ENCODE peak calls at places on chromosomes 5 and 9, in five cellular contexts. One of them, this sample, is unnamed.

GRCh38 chr5:81310402-81311063 is 9.1 kb downstream of the ZCCHC9 start:
- DNase-seq in AG09309: no peak
- DNase-seq in stimulated activated CD4-positive, alpha-beta T cell treated with anti-CD3 and anti-CD28 coated beads, TNF-alpha, amount 100 ng/mL, for 1 hour: no peak
- DNase-seq in stimulated activated CD8-positive, alpha-beta memory T cell treated with anti-CD3 and anti-CD28 coated beads, Interleukin-7, amount 100 ng/mL, for 1 hour: no peak
- DNase-seq in pons: no peak
- DNase-seq in this sample: no peak

GRCh38 chr5:15492545-15492944 is 7.4 kb upstream of the FBXL7 start:
- DNase-seq in AG09309: no peak
- DNase-seq in stimulated activated CD4-positive, alpha-beta T cell treated with anti-CD3 and anti-CD28 coated beads, TNF-alpha, amount 100 ng/mL, for 1 hour: no peak
- DNase-seq in stimulated activated CD8-positive, alpha-beta memory T cell treated with anti-CD3 and anti-CD28 coated beads, Interleukin-7, amount 100 ng/mL, for 1 hour: no peak
- DNase-seq in pons: no peak
- DNase-seq in this sample: no peak

GRCh38 chr9:110969971-110970381 is 68.3 kb downstream of the LPAR1 start:
- DNase-seq in AG09309: peak; percentile 92
- DNase-seq in stimulated activated CD4-positive, alpha-beta T cell treated with anti-CD3 and anti-CD28 coated beads, TNF-alpha, amount 100 ng/mL, for 1 hour: no peak
- DNase-seq in stimulated activated CD8-positive, alpha-beta memory T cell treated with anti-CD3 and anti-CD28 coated beads, Interleukin-7, amount 100 ng/mL, for 1 hour: no peak
- DNase-seq in pons: no peak
- DNase-seq in this sample: no peak

GRCh38 chr5:109412981-109413402 is 3.2 kb upstream of the PJA2 start:
- DNase-seq in AG09309: no peak
- DNase-seq in stimulated activated CD4-positive, alpha-beta T cell treated with anti-CD3 and anti-CD28 coated beads, TNF-alpha, amount 100 ng/mL, for 1 hour: no peak
- DNase-seq in stimulated activated CD8-positive, alpha-beta memory T cell treated with anti-CD3 and anti-CD28 coated beads, Interleukin-7, amount 100 ng/mL, for 1 hour: no peak
- DNase-seq in pons: peak; percentile 69
- DNase-seq in this sample: no peak

GRCh38 chr9:76927540-76928240 is 21.8 kb upstream of the PRUNE2 start:
- DNase-seq in AG09309: no peak
- DNase-seq in stimulated activated CD4-positive, alpha-beta T cell treated with anti-CD3 and anti-CD28 coated beads, TNF-alpha, amount 100 ng/mL, for 1 hour: no peak
- DNase-seq in stimulated activated CD8-positive, alpha-beta memory T cell treated with anti-CD3 and anti-CD28 coated beads, Interleukin-7, amount 100 ng/mL, for 1 hour: no peak
- DNase-seq in pons: no peak
- DNase-seq in this sample: no peak

GRCh38 chr5:150255659-150256415 is 33.7 kb downstream of the CAMK2A start:
- DNase-seq in AG09309: no peak
- DNase-seq in stimulated activated CD4-positive, alpha-beta T cell treated with anti-CD3 and anti-CD28 coated beads, TNF-alpha, amount 100 ng/mL, for 1 hour: no peak
- DNase-seq in stimulated activated CD8-positive, alpha-beta memory T cell treated with anti-CD3 and anti-CD28 coated beads, Interleukin-7, amount 100 ng/mL, for 1 hour: no peak
- DNase-seq in pons: no peak
- DNase-seq in this sample: no peak

GRCh38 chr5:1779021-1779680 is 20.5 kb downstream of the MRPL36 start:
- DNase-seq in AG09309: no peak
- DNase-seq in stimulated activated CD4-positive, alpha-beta T cell treated with anti-CD3 and anti-CD28 coated beads, TNF-alpha, amount 100 ng/mL, for 1 hour: no peak
- DNase-seq in stimulated activated CD8-positive, alpha-beta memory T cell treated with anti-CD3 and anti-CD28 coated beads, Interleukin-7, amount 100 ng/mL, for 1 hour: no peak
- DNase-seq in pons: no peak
- DNase-seq in this sample: no peak

GRCh38 chr5:65923339-65923738 is 3.0 kb upstream of the ERBIN start:
- DNase-seq in AG09309: no peak
- DNase-seq in stimulated activated CD4-positive, alpha-beta T cell treated with anti-CD3 and anti-CD28 coated beads, TNF-alpha, amount 100 ng/mL, for 1 hour: no peak
- DNase-seq in stimulated activated CD8-positive, alpha-beta memory T cell treated with anti-CD3 and anti-CD28 coated beads, Interleukin-7, amount 100 ng/mL, for 1 hour: no peak
- DNase-seq in pons: no peak
- DNase-seq in this sample: no peak

GRCh38 chr5:100647461-100648230 is 112.5 kb downstream of the FAM174A start:
- DNase-seq in AG09309: no peak
- DNase-seq in stimulated activated CD4-positive, alpha-beta T cell treated with anti-CD3 and anti-CD28 coated beads, TNF-alpha, amount 100 ng/mL, for 1 hour: no peak
- DNase-seq in stimulated activated CD8-positive, alpha-beta memory T cell treated with anti-CD3 and anti-CD28 coated beads, Interleukin-7, amount 100 ng/mL, for 1 hour: no peak
- DNase-seq in pons: peak; percentile 14
- DNase-seq in this sample: no peak

GRCh38 chr9:72305102-72305546 is 59.9 kb downstream of the ZFAND5 start:
- DNase-seq in AG09309: no peak
- DNase-seq in stimulated activated CD4-positive, alpha-beta T cell treated with anti-CD3 and anti-CD28 coated beads, TNF-alpha, amount 100 ng/mL, for 1 hour: no peak
- DNase-seq in stimulated activated CD8-positive, alpha-beta memory T cell treated with anti-CD3 and anti-CD28 coated beads, Interleukin-7, amount 100 ng/mL, for 1 hour: no peak
- DNase-seq in pons: peak; percentile 91
- DNase-seq in this sample: peak; percentile 16

GRCh38 chr5:169803077-169803981 is 166.3 kb downstream of the DOCK2 start:
- DNase-seq in AG09309: peak; percentile 97
- DNase-seq in stimulated activated CD4-positive, alpha-beta T cell treated with anti-CD3 and anti-CD28 coated beads, TNF-alpha, amount 100 ng/mL, for 1 hour: no peak
- DNase-seq in stimulated activated CD8-positive, alpha-beta memory T cell treated with anti-CD3 and anti-CD28 coated beads, Interleukin-7, amount 100 ng/mL, for 1 hour: no peak
- DNase-seq in pons: no peak
- DNase-seq in this sample: peak; percentile 57

GRCh38 chr5:72210913-72211670 is 103.8 kb downstream of the MAP1B start:
- DNase-seq in AG09309: peak; percentile 34
- DNase-seq in stimulated activated CD4-positive, alpha-beta T cell treated with anti-CD3 and anti-CD28 coated beads, TNF-alpha, amount 100 ng/mL, for 1 hour: no peak
- DNase-seq in stimulated activated CD8-positive, alpha-beta memory T cell treated with anti-CD3 and anti-CD28 coated beads, Interleukin-7, amount 100 ng/mL, for 1 hour: no peak
- DNase-seq in pons: peak; percentile 34
- DNase-seq in this sample: no peak

GRCh38 chr5:151092750-151093149 is 11.9 kb upstream of the TNIP1 start:
- DNase-seq in AG09309: peak; percentile 62
- DNase-seq in stimulated activated CD4-positive, alpha-beta T cell treated with anti-CD3 and anti-CD28 coated beads, TNF-alpha, amount 100 ng/mL, for 1 hour: no peak
- DNase-seq in stimulated activated CD8-positive, alpha-beta memory T cell treated with anti-CD3 and anti-CD28 coated beads, Interleukin-7, amount 100 ng/mL, for 1 hour: no peak
- DNase-seq in pons: no peak
- DNase-seq in this sample: no peak

GRCh38 chr5:4188704-4189103 is 593.1 kb downstream of the IRX1 start:
- DNase-seq in AG09309: no peak
- DNase-seq in stimulated activated CD4-positive, alpha-beta T cell treated with anti-CD3 and anti-CD28 coated beads, TNF-alpha, amount 100 ng/mL, for 1 hour: no peak
- DNase-seq in stimulated activated CD8-positive, alpha-beta memory T cell treated with anti-CD3 and anti-CD28 coated beads, Interleukin-7, amount 100 ng/mL, for 1 hour: no peak
- DNase-seq in pons: no peak
- DNase-seq in this sample: no peak

GRCh38 chr5:82599030-82599429 is 320.9 kb upstream of the RPS23 start:
- DNase-seq in AG09309: no peak
- DNase-seq in stimulated activated CD4-positive, alpha-beta T cell treated with anti-CD3 and anti-CD28 coated beads, TNF-alpha, amount 100 ng/mL, for 1 hour: no peak
- DNase-seq in stimulated activated CD8-positive, alpha-beta memory T cell treated with anti-CD3 and anti-CD28 coated beads, Interleukin-7, amount 100 ng/mL, for 1 hour: no peak
- DNase-seq in pons: no peak
- DNase-seq in this sample: no peak

GRCh38 chr9:4581031-4581760 is 80.9 kb upstream of the PLPP6 start:
- DNase-seq in AG09309: no peak
- DNase-seq in stimulated activated CD4-positive, alpha-beta T cell treated with anti-CD3 and anti-CD28 coated beads, TNF-alpha, amount 100 ng/mL, for 1 hour: no peak
- DNase-seq in stimulated activated CD8-positive, alpha-beta memory T cell treated with anti-CD3 and anti-CD28 coated beads, Interleukin-7, amount 100 ng/mL, for 1 hour: no peak
- DNase-seq in pons: no peak
- DNase-seq in this sample: no peak

GRCh38 chr5:150318613-150319483 is 16.1 kb upstream of the ARSI start:
- DNase-seq in AG09309: no peak
- DNase-seq in stimulated activated CD4-positive, alpha-beta T cell treated with anti-CD3 and anti-CD28 coated beads, TNF-alpha, amount 100 ng/mL, for 1 hour: no peak
- DNase-seq in stimulated activated CD8-positive, alpha-beta memory T cell treated with anti-CD3 and anti-CD28 coated beads, Interleukin-7, amount 100 ng/mL, for 1 hour: no peak
- DNase-seq in pons: no peak
- DNase-seq in this sample: peak; percentile 19

GRCh38 chr5:103475629-103476240 is 86.9 kb downstream of the NUDT12 start:
- DNase-seq in AG09309: no peak
- DNase-seq in stimulated activated CD4-positive, alpha-beta T cell treated with anti-CD3 and anti-CD28 coated beads, TNF-alpha, amount 100 ng/mL, for 1 hour: no peak
- DNase-seq in stimulated activated CD8-positive, alpha-beta memory T cell treated with anti-CD3 and anti-CD28 coated beads, Interleukin-7, amount 100 ng/mL, for 1 hour: no peak
- DNase-seq in pons: peak; percentile 75
- DNase-seq in this sample: peak; percentile 27

GRCh38 chr5:53890490-53890889 is 330.1 kb downstream of the NDUFS4 start:
- DNase-seq in AG09309: no peak
- DNase-seq in stimulated activated CD4-positive, alpha-beta T cell treated with anti-CD3 and anti-CD28 coated beads, TNF-alpha, amount 100 ng/mL, for 1 hour: no peak
- DNase-seq in stimulated activated CD8-positive, alpha-beta memory T cell treated with anti-CD3 and anti-CD28 coated beads, Interleukin-7, amount 100 ng/mL, for 1 hour: no peak
- DNase-seq in pons: no peak
- DNase-seq in this sample: no peak

GRCh38 chr5:91224459-91224858 is 158.7 kb downstream of the ARRDC3 start:
- DNase-seq in AG09309: no peak
- DNase-seq in stimulated activated CD4-positive, alpha-beta T cell treated with anti-CD3 and anti-CD28 coated beads, TNF-alpha, amount 100 ng/mL, for 1 hour: no peak
- DNase-seq in stimulated activated CD8-positive, alpha-beta memory T cell treated with anti-CD3 and anti-CD28 coated beads, Interleukin-7, amount 100 ng/mL, for 1 hour: no peak
- DNase-seq in pons: no peak
- DNase-seq in this sample: no peak

GRCh38 chr5:55226934-55227737 is at the start of gene MCIDAS:
- DNase-seq in AG09309: no peak
- DNase-seq in stimulated activated CD4-positive, alpha-beta T cell treated with anti-CD3 and anti-CD28 coated beads, TNF-alpha, amount 100 ng/mL, for 1 hour: no peak
- DNase-seq in stimulated activated CD8-positive, alpha-beta memory T cell treated with anti-CD3 and anti-CD28 coated beads, Interleukin-7, amount 100 ng/mL, for 1 hour: no peak
- DNase-seq in pons: no peak
- DNase-seq in this sample: peak; percentile 91

GRCh38 chr9:928363-929042 is 48.0 kb upstream of the DMRT3 start:
- DNase-seq in AG09309: no peak
- DNase-seq in stimulated activated CD4-positive, alpha-beta T cell treated with anti-CD3 and anti-CD28 coated beads, TNF-alpha, amount 100 ng/mL, for 1 hour: no peak
- DNase-seq in stimulated activated CD8-positive, alpha-beta memory T cell treated with anti-CD3 and anti-CD28 coated beads, Interleukin-7, amount 100 ng/mL, for 1 hour: no peak
- DNase-seq in pons: no peak
- DNase-seq in this sample: peak; percentile 14

GRCh38 chr9:38621434-38622082 is 1.2 kb upstream of the ANKRD18A start:
- DNase-seq in AG09309: no peak
- DNase-seq in stimulated activated CD4-positive, alpha-beta T cell treated with anti-CD3 and anti-CD28 coated beads, TNF-alpha, amount 100 ng/mL, for 1 hour: no peak
- DNase-seq in stimulated activated CD8-positive, alpha-beta memory T cell treated with anti-CD3 and anti-CD28 coated beads, Interleukin-7, amount 100 ng/mL, for 1 hour: no peak
- DNase-seq in pons: no peak
- DNase-seq in this sample: no peak

GRCh38 chr9:82363666-82364065 is 375.1 kb downstream of the SPATA31D1 start:
- DNase-seq in AG09309: no peak
- DNase-seq in stimulated activated CD4-positive, alpha-beta T cell treated with anti-CD3 and anti-CD28 coated beads, TNF-alpha, amount 100 ng/mL, for 1 hour: no peak
- DNase-seq in stimulated activated CD8-positive, alpha-beta memory T cell treated with anti-CD3 and anti-CD28 coated beads, Interleukin-7, amount 100 ng/mL, for 1 hour: no peak
- DNase-seq in pons: no peak
- DNase-seq in this sample: no peak

GRCh38 chr5:143275871-143276363 is 127.6 kb downstream of the NR3C1 start:
- DNase-seq in AG09309: no peak
- DNase-seq in stimulated activated CD4-positive, alpha-beta T cell treated with anti-CD3 and anti-CD28 coated beads, TNF-alpha, amount 100 ng/mL, for 1 hour: no peak
- DNase-seq in stimulated activated CD8-positive, alpha-beta memory T cell treated with anti-CD3 and anti-CD28 coated beads, Interleukin-7, amount 100 ng/mL, for 1 hour: no peak
- DNase-seq in pons: no peak
- DNase-seq in this sample: no peak

GRCh38 chr9:135588886-135589595 is 27.5 kb downstream of the PAEP start:
- DNase-seq in AG09309: no peak
- DNase-seq in stimulated activated CD4-positive, alpha-beta T cell treated with anti-CD3 and anti-CD28 coated beads, TNF-alpha, amount 100 ng/mL, for 1 hour: no peak
- DNase-seq in stimulated activated CD8-positive, alpha-beta memory T cell treated with anti-CD3 and anti-CD28 coated beads, Interleukin-7, amount 100 ng/mL, for 1 hour: no peak
- DNase-seq in pons: no peak
- DNase-seq in this sample: no peak

GRCh38 chr5:11903614-11904269 is 504 bp downstream of the CTNND2 start:
- DNase-seq in AG09309: no peak
- DNase-seq in stimulated activated CD4-positive, alpha-beta T cell treated with anti-CD3 and anti-CD28 coated beads, TNF-alpha, amount 100 ng/mL, for 1 hour: no peak
- DNase-seq in stimulated activated CD8-positive, alpha-beta memory T cell treated with anti-CD3 and anti-CD28 coated beads, Interleukin-7, amount 100 ng/mL, for 1 hour: no peak
- DNase-seq in pons: no peak
- DNase-seq in this sample: no peak

GRCh38 chr9:125366676-125367075 is 105.0 kb downstream of the GAPVD1 start:
- DNase-seq in AG09309: no peak
- DNase-seq in stimulated activated CD4-positive, alpha-beta T cell treated with anti-CD3 and anti-CD28 coated beads, TNF-alpha, amount 100 ng/mL, for 1 hour: no peak
- DNase-seq in stimulated activated CD8-positive, alpha-beta memory T cell treated with anti-CD3 and anti-CD28 coated beads, Interleukin-7, amount 100 ng/mL, for 1 hour: no peak
- DNase-seq in pons: no peak
- DNase-seq in this sample: no peak

GRCh38 chr9:1604942-1605560 is 410.1 kb upstream of the SMARCA2 start:
- DNase-seq in AG09309: no peak
- DNase-seq in stimulated activated CD4-positive, alpha-beta T cell treated with anti-CD3 and anti-CD28 coated beads, TNF-alpha, amount 100 ng/mL, for 1 hour: no peak
- DNase-seq in stimulated activated CD8-positive, alpha-beta memory T cell treated with anti-CD3 and anti-CD28 coated beads, Interleukin-7, amount 100 ng/mL, for 1 hour: no peak
- DNase-seq in pons: peak; percentile 8
- DNase-seq in this sample: peak; percentile 1

This sample was measured in K562.